ENCODE peak calls at places on chromosomes 1 and 21, in six cellular contexts. I is OCI-LY7, Q is brain microvascular endothelial cell, A is right cardiac atrium, Y is colonic mucosa, Z is choroid plexus epithelial cell. W is an unnamed sample.

GRCh38 chr1:228275435-228276342 is 67.8 kb downstream of the OBSCN start:
- DNase-seq in I (peak), Q (peak), A (peak), Y (peak), Z (peak), W (peak)

GRCh38 chr1:9906466-9906865 is 3.6 kb downstream of the CTNNBIP1 start:
- DNase-seq in I (no peak), Q (no peak), A (no peak), Y (no peak), Z (no peak), W (no peak)

GRCh38 chr1:84758968-84759491 is 68.8 kb upstream of the SSX2IP start:
- DNase-seq in I (no peak), Q (peak), A (no peak), Y (no peak), Z (peak), W (peak)

GRCh38 chr1:5905431-5905830 is 86.8 kb downstream of the NPHP4 start:
- DNase-seq in I (no peak), Q (no peak), A (no peak), Y (peak), Z (no peak), W (peak)

GRCh38 chr1:223628233-223628632 is 37.3 kb downstream of the CAPN8 start:
- DNase-seq in I (peak), Q (no peak), A (peak), Y (peak), Z (peak), W (no peak)

GRCh38 chr21:44875341-44875740 is 1.9 kb upstream of the PTTG1IP start:
- DNase-seq in I (peak), Q (no peak), A (no peak), Y (no peak), Z (peak), W (no peak)

GRCh38 chr1:41504126-41505035 is 19.9 kb upstream of the EDN2 start:
- DNase-seq in I (no peak), Q (peak), A (peak), Y (no peak), Z (peak), W (no peak)

GRCh38 chr1:100714599-100714998 is 4.9 kb upstream of the VCAM1 start:
- DNase-seq in I (no peak), Q (no peak), A (no peak), Y (no peak), Z (no peak), W (no peak)

GRCh38 chr1:2983319-2983705 is 38.0 kb upstream of the ACTRT2 start:
- DNase-seq in I (no peak), Q (no peak), A (no peak), Y (no peak), Z (no peak), W (no peak)

GRCh38 chr1:63885899-63886298 is 112.1 kb downstream of the ROR1 start:
- DNase-seq in I (no peak), Q (no peak), A (no peak), Y (no peak), Z (no peak), W (no peak)

GRCh38 chr1:29259802-29260441 is 23.6 kb downstream of the PTPRU start:
- DNase-seq in I (no peak), Q (no peak), A (peak), Y (peak), Z (peak), W (no peak)

GRCh38 chr1:201436461-201436860 is 14.9 kb upstream of the TNNI1 start:
- DNase-seq in I (no peak), Q (no peak), A (no peak), Y (no peak), Z (peak), W (no peak)

GRCh38 chr21:45153358-45154318 is 79.3 kb downstream of the ADARB1 start:
- DNase-seq in I (peak), Q (no peak), A (no peak), Y (peak), Z (peak), W (no peak)

GRCh38 chr1:42179275-42179674 is 14.7 kb upstream of the GUCA2A start:
- DNase-seq in I (no peak), Q (peak), A (no peak), Y (no peak), Z (peak), W (no peak)

GRCh38 chr1:161706483-161707347 is at the start of gene FCRLA:
- DNase-seq in I (peak), Q (peak), A (no peak), Y (no peak), Z (peak), W (no peak)

GRCh38 chr1:40745180-40745579 is 38.4 kb upstream of the KCNQ4 start:
- DNase-seq in I (no peak), Q (no peak), A (no peak), Y (no peak), Z (peak), W (no peak)

DNA sequence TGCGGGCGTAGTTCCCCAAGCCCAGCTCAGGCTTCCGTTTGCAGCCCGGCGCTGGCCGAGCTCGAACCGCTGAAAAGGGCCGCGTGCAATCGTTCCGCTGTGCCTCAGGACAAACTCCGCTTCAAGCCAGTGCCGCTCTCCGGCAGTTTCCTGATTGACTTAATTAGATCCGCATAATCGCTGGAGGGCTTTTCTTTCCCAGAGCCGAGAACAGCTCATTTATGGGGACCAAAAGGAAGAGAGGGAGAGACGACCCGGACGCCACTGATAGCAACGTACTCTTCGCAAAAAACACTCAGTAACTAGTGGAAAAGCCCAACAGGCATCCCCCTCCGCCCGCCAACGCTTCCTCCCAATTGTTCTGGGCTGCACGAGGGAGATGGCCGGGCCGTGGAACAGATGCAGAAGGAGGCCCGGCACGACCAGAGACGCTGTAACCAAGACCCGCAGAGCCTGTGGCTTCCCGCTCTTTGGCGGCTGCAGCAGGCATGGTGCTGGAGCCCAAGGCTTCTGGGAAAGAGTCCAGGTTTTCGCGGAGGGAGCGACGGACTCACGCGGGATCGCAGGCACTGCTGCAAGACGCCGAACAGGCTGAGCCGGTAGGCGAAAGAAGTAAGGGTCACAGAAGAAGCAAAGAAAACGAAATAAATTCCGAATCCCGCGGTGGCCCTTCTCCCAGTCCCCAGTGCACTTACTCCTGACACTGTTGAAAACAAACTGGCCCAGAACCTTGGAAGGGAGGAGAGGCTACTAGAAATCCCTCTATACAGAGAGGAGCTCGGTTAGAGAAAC is 3.6 kb upstream of the FOXD2 start:
- DNase-seq in I (no peak), Q (peak), A (peak), Y (peak), Z (peak), W (peak)
- H3K4me3 ChIP-seq in I (no peak), Q (peak), A (no peak), Y (peak), Z (peak), W (peak)

GRCh38 chr1:90710579-90711536 is 6.2 kb downstream of the BARHL2 start:
- DNase-seq in I (no peak), Q (no peak), A (no peak), Y (no peak), Z (no peak), W (no peak)
- H3K4me3 ChIP-seq in I (no peak), Q (no peak), A (no peak), Y (no peak), Z (no peak), W (no peak)

GRCh38 chr1:181106022-181106312 is 17.5 kb downstream of the IER5 start:
- DNase-seq in I (no peak), Q (no peak), A (no peak), Y (no peak), Z (no peak), W (peak)
- H3K4me3 ChIP-seq in I (peak), Q (no peak), A (no peak), Y (no peak), Z (no peak), W (peak)

GRCh38 chr1:8517579-8518489 is 199.9 kb downstream of the SLC45A1 start:
- DNase-seq in I (no peak), Q (no peak), A (peak), Y (no peak), Z (peak), W (no peak)
- H3K4me3 ChIP-seq in I (peak), Q (no peak), A (no peak), Y (no peak), Z (no peak), W (no peak)

W was measured in tibial artery.